ENCODE peak calls at places on chromosomes 5 and 9, in five cellular contexts. U, T, B, S and Q are unnamed samples.
A peak's percentile ranks its signal among the peaks of the same experiment; 100 is the strongest.

GRCh38 chr5:148343603-148344230 is 8.4 kb downstream of the SPINK9 start:
- DNase-seq in U (no peak), T (no peak), B (no peak), S (no peak), Q (no peak)

GRCh38 chr5:1193591-1193985 is 7.8 kb upstream of the SLC6A19 start:
- DNase-seq in U (no peak), T (no peak), B (no peak), S (no peak), Q (no peak)

GRCh38 chr9:133528001-133528886 is 3.5 kb upstream of the MYMK start:
- DNase-seq in U (no peak), T (no peak), B (no peak), S (no peak), Q (no peak)

GRCh38 chr9:73149371-73150067 is 2.1 kb upstream of the ANXA1 start:
- DNase-seq in U (no peak), T (peak; percentile 74), B (no peak), S (peak; percentile 55), Q (peak; percentile 74)

GRCh38 chr9:87970602-87971001 is 3.7 kb downstream of the CDK20 start:
- DNase-seq in U (no peak), T (no peak), B (no peak), S (no peak), Q (no peak)

GRCh38 chr5:172763120-172763464 is 7.9 kb downstream of the DUSP1 start:
- DNase-seq in U (no peak), T (no peak), B (no peak), S (no peak), Q (no peak)

GRCh38 chr9:133428579-133429215 is 6.5 kb downstream of the ADAMTS13 start:
- DNase-seq in U (no peak), T (no peak), B (peak; percentile 32), S (peak; percentile 31), Q (no peak)

GRCh38 chr9:133944746-133945135 is 47.4 kb downstream of the VAV2 start:
- DNase-seq in U (no peak), T (no peak), B (no peak), S (no peak), Q (no peak)

GRCh38 chr5:139552893-139553575 is 8.1 kb upstream of the UBE2D2 start:
- DNase-seq in U (no peak), T (no peak), B (no peak), S (no peak), Q (no peak)

GRCh38 chr5:97047076-97047475 is 95.3 kb downstream of the LIX1 start:
- DNase-seq in U (no peak), T (no peak), B (no peak), S (no peak), Q (no peak)

GRCh38 chr9:16410601-16411285 is 459.7 kb downstream of the BNC2 start:
- DNase-seq in U (no peak), T (peak; percentile 75), B (no peak), S (no peak), Q (no peak)

GRCh38 chr5:150672237-150672883 is 11.3 kb downstream of the MYOZ3 start:
- DNase-seq in U (peak; percentile 24), T (no peak), B (no peak), S (no peak), Q (no peak)